ENCODE peak calls at places on chromosomes 6 and 20, in six cellular contexts. M is H1, K is IMR-90, S is A549, O is SK-N-SH, H is HepG2. X is an unnamed sample.

GRCh38 chr6:100257661-100258395 is 206.9 kb downstream of the SIM1 start:
- DNase-seq in S (peak; percentile 46), M (no peak), H (peak; percentile 9), K (peak; percentile 68), O (no peak), X (peak; percentile 11)

GRCh38 chr20:58008413-58008812 is 220.0 kb downstream of the ANKRD60 start:
- DNase-seq in M (no peak), H (no peak), K (no peak), S (no peak), O (no peak), X (no peak)

GRCh38 chr6:19905584-19905983 is 68.4 kb downstream of the ID4 start:
- DNase-seq in H (no peak), M (no peak), S (no peak), K (no peak), O (no peak), X (no peak)

GRCh38 chr6:38143191-38144154 is 323.9 kb downstream of the ZFAND3 start:
- DNase-seq in O (peak; percentile 71), K (no peak), M (no peak), H (no peak), S (no peak), X (no peak)

GRCh38 chr20:48196006-48196405 is 410.7 kb upstream of the SULF2 start:
- DNase-seq in S (no peak), O (no peak), K (no peak), H (no peak), M (no peak), X (no peak)

GRCh38 chr20:6178537-6178936 is 55.7 kb upstream of the FERMT1 start:
- DNase-seq in K (peak; percentile 51), O (peak; percentile 28), M (no peak), H (peak; percentile 39), S (no peak), X (no peak)

GRCh38 chr6:24455061-24455460 is 34.3 kb downstream of the GPLD1 start:
- DNase-seq in H (no peak), K (no peak), O (no peak), S (no peak), M (no peak), X (no peak)

GRCh38 chr6:121849477-121849876 is 414.0 kb downstream of the GJA1 start:
- DNase-seq in K (peak; percentile 73), O (peak; percentile 59), M (peak; percentile 85), S (peak; percentile 35), H (peak; percentile 67), X (no peak)

GRCh38 chr20:61722146-61722678 is 343.5 kb downstream of the TAF4 start:
- DNase-seq in M (no peak), O (peak; percentile 52), K (no peak), S (no peak), H (no peak), X (no peak)

DNA sequence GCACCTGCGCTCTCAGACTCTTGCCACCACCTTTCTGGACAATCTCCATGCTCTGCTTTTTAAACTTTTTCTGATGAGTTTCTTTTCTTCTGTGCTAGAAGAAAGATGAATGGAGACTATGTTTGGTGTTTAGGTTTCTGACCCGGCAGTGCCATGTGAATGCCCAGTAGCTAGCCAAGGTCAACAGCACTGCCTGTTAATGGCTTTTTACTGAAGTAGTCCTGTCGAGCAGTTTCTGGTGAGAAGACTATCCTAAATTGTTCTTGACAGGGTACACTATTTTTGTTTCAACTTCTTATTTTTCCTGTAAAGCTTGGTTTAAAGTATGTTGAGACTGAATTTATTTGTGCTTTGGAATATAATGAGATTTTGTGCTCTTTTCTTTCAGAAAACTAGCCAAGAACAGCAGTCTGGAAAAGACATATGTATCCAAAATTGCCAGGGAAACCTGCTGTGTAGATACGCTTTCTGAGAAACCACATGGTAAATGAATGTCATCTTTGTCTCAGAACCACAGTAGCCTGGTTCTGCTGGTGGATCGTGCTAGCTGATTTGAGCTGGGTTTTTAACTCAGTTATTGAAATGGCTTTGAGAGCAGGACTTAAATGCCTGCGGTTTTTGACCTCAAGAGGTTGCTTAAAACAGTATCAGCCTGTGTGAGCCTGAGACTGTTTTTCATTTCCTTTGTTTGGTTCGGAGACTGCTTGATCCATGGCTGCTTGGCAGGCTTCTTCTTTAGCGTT is 48.1 kb downstream of the KCNS1 start:
- DNase-seq in K (peak; percentile 81), O (no peak), H (no peak), S (no peak), M (no peak), X (peak; percentile 55)
- TF ChIP-seq RFX5 in K (no peak), O (no peak), H (no peak), S (no peak), M (no peak), X (no peak)

GRCh38 chr20:42741906-42742305 is 447.8 kb downstream of the PTPRT start:
- DNase-seq in K (no peak), M (no peak), S (no peak), O (no peak), H (no peak), X (no peak)
- TF ChIP-seq RFX5 in K (no peak), M (no peak), S (no peak), O (no peak), H (no peak), X (no peak)

DNA sequence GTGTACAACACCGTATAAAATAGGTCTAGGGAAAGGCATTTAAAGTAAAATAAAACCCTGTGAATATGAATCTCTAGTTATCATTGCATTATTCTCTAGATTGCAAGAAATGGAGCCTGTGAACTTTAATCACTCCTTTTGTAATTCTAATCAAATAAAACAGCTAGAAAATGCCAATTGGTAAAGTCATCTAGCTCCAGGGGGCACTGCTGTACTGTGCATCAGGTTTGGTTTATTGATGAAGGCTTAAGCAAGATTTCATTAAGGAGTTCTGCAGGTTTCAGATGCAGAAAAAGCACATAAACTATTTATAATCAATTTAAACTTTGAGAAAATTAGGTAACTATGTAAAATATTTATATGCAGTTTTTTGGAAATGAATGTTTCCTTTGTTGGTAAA is 645.0 kb downstream of the PHF3 start:
- DNase-seq in M (no peak), S (no peak), K (peak; percentile 65), O (peak; percentile 6), H (peak; percentile 21), X (no peak)
- TF ChIP-seq RFX5 in M (no peak), S (no peak), K (no peak), O (no peak), H (no peak), X (no peak)

GRCh38 chr20:11080776-11081406 is 407.1 kb upstream of the JAG1 start:
- DNase-seq in O (no peak), S (no peak), K (peak; percentile 11), H (no peak), M (no peak), X (no peak)
- TF ChIP-seq RFX5 in O (no peak), S (no peak), K (no peak), H (no peak), M (no peak), X (no peak)

DNA sequence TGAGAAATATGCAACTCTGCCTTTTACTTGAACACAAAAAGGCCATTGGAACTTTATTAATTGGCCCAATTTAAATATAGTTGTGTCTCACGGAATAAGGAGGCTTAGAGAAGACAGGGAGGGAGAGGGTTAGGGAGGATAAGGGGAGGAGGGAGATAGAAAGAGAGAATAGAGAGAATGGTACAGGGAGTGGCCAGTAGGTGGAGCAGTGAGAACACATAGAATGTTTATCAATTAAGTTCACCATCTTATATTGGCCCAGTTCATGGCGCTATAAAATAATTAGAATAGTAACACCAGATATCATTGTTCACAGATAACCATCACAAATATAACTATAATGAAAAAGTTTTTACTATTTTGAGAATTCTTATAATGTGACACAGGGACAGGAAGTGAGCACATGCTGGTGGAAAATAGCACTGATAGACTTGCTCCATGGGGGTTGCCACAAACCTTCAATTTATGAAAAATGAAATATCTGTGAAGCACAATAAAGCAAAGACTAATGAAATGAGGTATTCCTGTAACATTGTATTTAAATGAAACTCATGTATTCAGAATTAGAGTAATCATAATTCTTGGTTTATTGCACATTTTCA is 374.1 kb upstream of the MANEA start:
- DNase-seq in M (no peak), O (peak; percentile 40), S (no peak), H (peak; percentile 10), K (peak; percentile 45), X (no peak)
- TF ChIP-seq RFX5 in M (no peak), O (no peak), S (no peak), H (no peak), K (no peak), X (no peak)

GRCh38 chr20:51854912-51855311 is 52.6 kb upstream of the SALL4 start:
- DNase-seq in H (no peak), M (no peak), K (no peak), S (no peak), O (no peak), X (no peak)
- TF ChIP-seq RFX5 in H (no peak), M (no peak), K (no peak), S (no peak), O (no peak), X (no peak)

GRCh38 chr6:158290659-158291058 is 21.6 kb upstream of the TULP4 start:
- DNase-seq in O (no peak), S (no peak), H (no peak), K (no peak), M (no peak), X (peak; percentile 39)
- TF ChIP-seq RFX5 in O (no peak), S (no peak), H (no peak), K (no peak), M (no peak), X (no peak)

GRCh38 chr20:33071198-33071597 is 8.2 kb upstream of the BPIFB4 start:
- DNase-seq in M (no peak), S (no peak), H (no peak), K (no peak), O (no peak), X (no peak)

GRCh38 chr20:33072362-33072761 is 7.1 kb upstream of the BPIFB4 start:
- DNase-seq in K (no peak), S (no peak), M (no peak), H (no peak), O (no peak), X (no peak)

GRCh38 chr20:33070413-33071053 is 8.9 kb upstream of the BPIFB4 start:
- DNase-seq in S (no peak), H (no peak), K (no peak), M (no peak), O (no peak), X (no peak)

GRCh38 chr20:33074675-33075074 is 4.8 kb upstream of the BPIFB4 start:
- DNase-seq in H (no peak), S (no peak), O (no peak), K (no peak), M (no peak), X (no peak)

GRCh38 chr20:33072813-33073212 is 6.6 kb upstream of the BPIFB4 start:
- DNase-seq in O (no peak), K (no peak), M (no peak), S (no peak), H (no peak), X (no peak)
- TF ChIP-seq RFX5 in O (no peak), K (no peak), M (no peak), S (no peak), H (no peak), X (no peak)

GRCh38 chr20:13002256-13002655 is 6.5 kb upstream of the SPTLC3 start:
- DNase-seq in H (no peak), K (no peak), O (no peak), S (no peak), M (no peak), X (no peak)

GRCh38 chr20:13009682-13010406 is 1.1 kb downstream of the SPTLC3 start:
- DNase-seq in S (no peak), O (no peak), K (peak; percentile 96), M (no peak), H (peak; percentile 63), X (peak; percentile 77)

GRCh38 chr20:13007596-13007995 is 1.2 kb upstream of the SPTLC3 start:
- DNase-seq in H (no peak), O (no peak), K (no peak), S (no peak), M (no peak), X (no peak)

GRCh38 chr20:13008761-13009681 is at the start of gene SPTLC3:
- DNase-seq in M (no peak), H (peak; percentile 56), K (peak; percentile 36), O (no peak), S (no peak), X (no peak)

GRCh38 chr20:13006825-13007224 is 1.9 kb upstream of the SPTLC3 start:
- DNase-seq in M (no peak), K (peak; percentile 89), S (no peak), H (no peak), O (no peak), X (no peak)
- TF ChIP-seq RFX5 in M (no peak), K (no peak), S (no peak), H (no peak), O (no peak), X (no peak)